ENCODE peak calls at places on chromosome 1, in five cellular contexts. X, T, W, O and R are unnamed samples.

GRCh38 chr1:184905601-184906322 is 68.5 kb downstream of the NIBAN1 start:
- DNase-seq in X (peak; percentile 23), T (no peak), W (no peak), O (no peak), R (no peak)

GRCh38 chr1:165945911-165946310 is 118.5 kb downstream of the UCK2 start:
- DNase-seq in W (no peak), O (no peak), X (no peak), T (no peak), R (no peak)

GRCh38 chr1:155223017-155223416 is 14.5 kb downstream of the MTX1 start:
- DNase-seq in X (no peak), O (no peak), T (peak; percentile 57), W (no peak), R (no peak)

GRCh38 chr1:172669011-172669410 is 10.1 kb downstream of the FASLG start:
- DNase-seq in W (no peak), X (no peak), O (no peak), T (no peak), R (no peak)

GRCh38 chr1:175373786-175374623 is 181.4 kb upstream of the KIAA0040 start:
- DNase-seq in T (peak; percentile 66), O (peak; percentile 85), W (peak; percentile 29), X (peak; percentile 16), R (no peak)

GRCh38 chr1:156119503-156120209 is 5.1 kb downstream of the LMNA start:
- DNase-seq in O (no peak), X (no peak), T (peak; percentile 83), W (no peak), R (peak; percentile 76)

GRCh38 chr1:63867429-63868176 is 93.8 kb downstream of the ROR1 start:
- DNase-seq in O (no peak), W (no peak), X (no peak), T (no peak), R (no peak)

GRCh38 chr1:169202836-169203235 is 96.3 kb downstream of the ATP1B1 start:
- DNase-seq in W (no peak), O (no peak), X (peak; percentile 4), T (no peak), R (no peak)

GRCh38 chr1:111192643-111193519 is 7.6 kb downstream of the DENND2D start:
- DNase-seq in O (no peak), X (no peak), W (no peak), T (no peak), R (peak; percentile 21)

GRCh38 chr1:30764939-30765582 is 7.5 kb upstream of the LAPTM5 start:
- DNase-seq in O (no peak), T (no peak), W (no peak), X (no peak), R (no peak)

GRCh38 chr1:75579046-75579445 is 31.9 kb downstream of the SLC44A5 start:
- DNase-seq in W (no peak), X (no peak), T (no peak), O (no peak), R (no peak)

GRCh38 chr1:67018574-67018973 is 35.4 kb downstream of the SLC35D1 start:
- DNase-seq in O (no peak), X (no peak), W (no peak), T (no peak), R (peak; percentile 15)

GRCh38 chr1:2835650-2836159 is 34.2 kb upstream of the TTC34 start:
- DNase-seq in W (no peak), O (no peak), T (no peak), X (no peak), R (no peak)

GRCh38 chr1:154410185-154410827 is 5.2 kb downstream of the IL6R start:
- DNase-seq in X (no peak), T (no peak), W (no peak), O (no peak), R (no peak)

GRCh38 chr1:108064255-108064654 is 99.3 kb upstream of the VAV3 start:
- DNase-seq in W (no peak), T (no peak), O (no peak), X (no peak), R (no peak)

GRCh38 chr1:187038789-187039188 is 210.0 kb downstream of the PLA2G4A start:
- DNase-seq in T (no peak), W (no peak), O (no peak), X (no peak), R (peak; percentile 61)

GRCh38 chr1:186496452-186496851 is 35.5 kb upstream of the PDC start:
- DNase-seq in X (no peak), W (no peak), T (no peak), O (no peak), R (no peak)

GRCh38 chr1:23099171-23099536 is 69.5 kb downstream of the LUZP1 start:
- DNase-seq in W (no peak), O (no peak), T (no peak), X (no peak), R (no peak)

GRCh38 chr1:176575991-176576390 is 113.0 kb downstream of the PAPPA2 start:
- DNase-seq in X (no peak), W (no peak), T (no peak), O (no peak), R (no peak)

GRCh38 chr1:200336111-200336845 is 73.6 kb downstream of the ZNF281 start:
- DNase-seq in X (peak; percentile 53), T (no peak), O (no peak), W (peak; percentile 51), R (peak; percentile 70)

GRCh38 chr1:224080082-224080774 is 33.7 kb upstream of the FBXO28 start:
- DNase-seq in X (no peak), O (no peak), W (no peak), T (peak; percentile 86), R (peak; percentile 77)
- TF ChIP-seq MAFK in X (no peak), O (no peak), W (no peak), T (peak; percentile 27), R (no peak)

DNA sequence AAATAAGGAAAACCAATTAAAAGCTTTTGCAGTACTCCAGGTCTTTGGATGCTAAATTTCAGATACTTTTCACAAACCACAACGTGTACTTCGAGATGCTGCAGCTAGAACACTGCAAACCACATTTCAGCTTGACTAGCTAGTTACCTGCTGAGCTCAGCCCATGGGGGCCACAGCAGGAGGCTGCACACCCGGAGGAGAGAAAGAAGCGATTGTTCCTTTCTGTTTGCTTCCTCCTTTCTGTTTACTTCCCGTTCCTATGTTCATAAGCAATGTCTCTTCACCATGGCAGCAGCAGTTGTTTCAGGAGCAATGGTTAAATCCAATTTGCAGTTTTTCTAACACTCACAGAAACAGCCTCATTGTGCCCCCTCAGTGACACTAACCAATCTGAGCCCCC is 225.6 kb upstream of the FGGY start:
- DNase-seq in X (peak; percentile 85), T (no peak), O (no peak), W (no peak), R (no peak)
- TF ChIP-seq MAFK in X (no peak), T (no peak), O (no peak), W (no peak), R (no peak)

DNA sequence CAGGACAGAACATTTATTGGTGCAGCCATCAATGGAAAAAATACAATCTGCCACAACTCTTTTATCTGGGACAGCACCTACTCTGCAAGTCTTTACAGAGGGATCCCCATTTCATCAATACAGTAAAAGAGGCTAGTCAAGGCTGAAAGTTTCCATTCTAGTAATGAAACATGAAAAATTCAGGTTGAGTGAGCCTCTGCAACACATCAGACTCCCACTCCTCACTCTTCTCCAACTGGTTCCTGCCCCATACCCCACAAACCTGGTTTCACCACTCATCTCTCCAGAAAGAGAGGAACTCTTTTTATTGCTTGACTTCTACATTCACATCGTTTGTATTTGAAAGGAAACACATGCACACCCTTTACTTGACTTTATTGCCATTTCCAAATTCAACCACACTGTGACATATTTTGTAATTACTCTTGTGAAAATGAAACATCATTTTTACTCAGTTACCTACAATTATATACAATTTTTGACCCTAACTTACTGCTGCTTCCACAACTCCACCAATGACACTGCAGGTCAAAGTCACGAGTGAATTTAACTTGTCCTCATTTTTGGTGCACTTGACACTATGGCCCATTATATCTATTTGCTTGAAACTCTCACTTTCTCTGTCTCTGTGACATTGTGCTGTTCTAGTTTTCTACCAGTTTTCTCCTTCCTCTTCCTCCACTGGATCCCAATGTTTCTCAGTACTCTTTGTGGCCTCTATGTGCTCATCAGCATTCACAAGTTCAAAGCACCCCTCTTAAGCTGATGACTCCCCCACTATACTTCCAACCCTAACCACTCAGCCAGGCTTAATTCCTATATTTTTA is 8.0 kb downstream of the STX6 start:
- DNase-seq in T (no peak), O (no peak), W (no peak), X (no peak), R (no peak)
- TF ChIP-seq MAFK in T (no peak), O (no peak), W (no peak), X (no peak), R (no peak)

GRCh38 chr1:40849801-40850592 is 12.2 kb downstream of the CITED4 start:
- DNase-seq in W (peak; percentile 57), O (peak; percentile 89), X (peak; percentile 43), T (peak; percentile 89), R (peak; percentile 49)

GRCh38 chr1:40848530-40849189 is 13.5 kb downstream of the CITED4 start:
- DNase-seq in T (peak; percentile 86), O (peak; percentile 73), X (peak; percentile 75), W (peak; percentile 54), R (peak; percentile 68)

GRCh38 chr1:40844887-40845878 is 17.0 kb downstream of the CITED4 start:
- DNase-seq in O (no peak), X (no peak), T (no peak), W (no peak), R (no peak)

GRCh38 chr1:40845895-40846294 is 16.3 kb downstream of the CITED4 start:
- DNase-seq in O (no peak), X (no peak), W (no peak), T (no peak), R (no peak)

GRCh38 chr1:40847023-40847740 is 15.0 kb downstream of the CITED4 start:
- DNase-seq in O (no peak), W (no peak), T (no peak), X (no peak), R (peak; percentile 18)
- TF ChIP-seq MAFK in O (no peak), W (no peak), T (no peak), X (no peak), R (no peak)

GRCh38 chr1:9192578-9192977 is 42.0 kb upstream of the H6PD start:
- DNase-seq in W (no peak), X (no peak), T (no peak), O (no peak), R (no peak)

GRCh38 chr1:9194024-9194423 is 40.5 kb upstream of the H6PD start:
- DNase-seq in T (no peak), X (peak; percentile 89), W (no peak), O (no peak), R (no peak)

GRCh38 chr1:9191216-9191615 is 43.4 kb upstream of the H6PD start:
- DNase-seq in X (no peak), O (no peak), W (no peak), T (no peak), R (no peak)

GRCh38 chr1:9195651-9196050 is 38.9 kb upstream of the H6PD start:
- DNase-seq in T (no peak), O (no peak), W (no peak), X (no peak), R (no peak)

GRCh38 chr1:9193226-9193625 is 41.3 kb upstream of the H6PD start:
- DNase-seq in X (no peak), W (no peak), T (no peak), O (no peak), R (peak; percentile 58)
- TF ChIP-seq MAFK in X (no peak), W (no peak), T (no peak), O (no peak), R (no peak)